ENCODE peak calls at places on chromosomes 5 and 9, in ten cellular contexts. One of them, this sample, is unnamed.

GRCh38 chr5:150570333-150570732 is 62.4 kb downstream of the NDST1 start:
- DNase-seq in stimulated activated CD8-positive, alpha-beta memory T cell treated with anti-CD3 and anti-CD28 coated beads, Interleukin-15, amount 100 ng/mL, for 4 hours: no peak
- DNase-seq in SW 1271: no peak
- DNase-seq in NCI-H1105: no peak
- DNase-seq in NCI-H2029: no peak
- DNase-seq in hypothalamus: no peak
- DNase-seq in activated CD4-positive, alpha-beta T cell treated with anti-CD3 and anti-CD28 coated beads for 48 hours: no peak
- DNase-seq in AG09319: no peak
- DNase-seq in fibroblast of the aortic adventitia: no peak
- DNase-seq in heart left ventricle: no peak
- DNase-seq in this sample: no peak

GRCh38 chr9:115326461-115326860 is 208.5 kb upstream of the TNC start:
- DNase-seq in hypothalamus: no peak
- DNase-seq in fibroblast of the aortic adventitia: no peak
- DNase-seq in AG09319: no peak
- DNase-seq in NCI-H1105: no peak
- DNase-seq in stimulated activated CD8-positive, alpha-beta memory T cell treated with anti-CD3 and anti-CD28 coated beads, Interleukin-15, amount 100 ng/mL, for 4 hours: no peak
- DNase-seq in heart left ventricle: no peak
- DNase-seq in SW 1271: no peak
- DNase-seq in activated CD4-positive, alpha-beta T cell treated with anti-CD3 and anti-CD28 coated beads for 48 hours: no peak
- DNase-seq in NCI-H2029: no peak
- DNase-seq in this sample: no peak

GRCh38 chr9:133004091-133005072 is 25.9 kb downstream of the GFI1B start:
- DNase-seq in NCI-H2029: no peak
- DNase-seq in NCI-H1105: no peak
- DNase-seq in AG09319: no peak
- DNase-seq in stimulated activated CD8-positive, alpha-beta memory T cell treated with anti-CD3 and anti-CD28 coated beads, Interleukin-15, amount 100 ng/mL, for 4 hours: no peak
- DNase-seq in hypothalamus: peak; percentile 31
- DNase-seq in fibroblast of the aortic adventitia: no peak
- DNase-seq in SW 1271: no peak
- DNase-seq in heart left ventricle: no peak
- DNase-seq in activated CD4-positive, alpha-beta T cell treated with anti-CD3 and anti-CD28 coated beads for 48 hours: no peak
- DNase-seq in this sample: no peak

GRCh38 chr9:136671646-136672430 is 9.1 kb downstream of the EGFL7 start:
- DNase-seq in heart left ventricle: peak; percentile 40
- DNase-seq in hypothalamus: no peak
- DNase-seq in NCI-H1105: peak; percentile 21
- DNase-seq in SW 1271: no peak
- DNase-seq in NCI-H2029: no peak
- DNase-seq in activated CD4-positive, alpha-beta T cell treated with anti-CD3 and anti-CD28 coated beads for 48 hours: peak; percentile 62
- DNase-seq in AG09319: no peak
- DNase-seq in stimulated activated CD8-positive, alpha-beta memory T cell treated with anti-CD3 and anti-CD28 coated beads, Interleukin-15, amount 100 ng/mL, for 4 hours: no peak
- DNase-seq in fibroblast of the aortic adventitia: no peak
- DNase-seq in this sample: peak; percentile 77

GRCh38 chr5:119331566-119332095 is 24.2 kb upstream of the TNFAIP8 start:
- DNase-seq in AG09319: no peak
- DNase-seq in heart left ventricle: no peak
- DNase-seq in NCI-H1105: no peak
- DNase-seq in fibroblast of the aortic adventitia: no peak
- DNase-seq in hypothalamus: no peak
- DNase-seq in NCI-H2029: no peak
- DNase-seq in stimulated activated CD8-positive, alpha-beta memory T cell treated with anti-CD3 and anti-CD28 coated beads, Interleukin-15, amount 100 ng/mL, for 4 hours: no peak
- DNase-seq in SW 1271: no peak
- DNase-seq in activated CD4-positive, alpha-beta T cell treated with anti-CD3 and anti-CD28 coated beads for 48 hours: no peak
- DNase-seq in this sample: no peak

GRCh38 chr9:134630393-134630790 is 11.2 kb upstream of the COL5A1 start:
- DNase-seq in NCI-H1105: no peak
- DNase-seq in fibroblast of the aortic adventitia: no peak
- DNase-seq in SW 1271: no peak
- DNase-seq in heart left ventricle: no peak
- DNase-seq in AG09319: no peak
- DNase-seq in stimulated activated CD8-positive, alpha-beta memory T cell treated with anti-CD3 and anti-CD28 coated beads, Interleukin-15, amount 100 ng/mL, for 4 hours: no peak
- DNase-seq in NCI-H2029: no peak
- DNase-seq in hypothalamus: no peak
- DNase-seq in activated CD4-positive, alpha-beta T cell treated with anti-CD3 and anti-CD28 coated beads for 48 hours: no peak
- DNase-seq in this sample: no peak

GRCh38 chr9:35422753-35423152 is 67.2 kb upstream of the RUSC2 start:
- DNase-seq in NCI-H2029: no peak
- DNase-seq in activated CD4-positive, alpha-beta T cell treated with anti-CD3 and anti-CD28 coated beads for 48 hours: no peak
- DNase-seq in fibroblast of the aortic adventitia: no peak
- DNase-seq in AG09319: no peak
- DNase-seq in NCI-H1105: no peak
- DNase-seq in heart left ventricle: no peak
- DNase-seq in hypothalamus: no peak
- DNase-seq in SW 1271: no peak
- DNase-seq in stimulated activated CD8-positive, alpha-beta memory T cell treated with anti-CD3 and anti-CD28 coated beads, Interleukin-15, amount 100 ng/mL, for 4 hours: no peak
- DNase-seq in this sample: no peak

GRCh38 chr5:65791721-65792698 is 70.0 kb downstream of the NLN start:
- DNase-seq in fibroblast of the aortic adventitia: no peak
- DNase-seq in heart left ventricle: no peak
- DNase-seq in hypothalamus: peak; percentile 69
- DNase-seq in AG09319: no peak
- DNase-seq in NCI-H2029: no peak
- DNase-seq in activated CD4-positive, alpha-beta T cell treated with anti-CD3 and anti-CD28 coated beads for 48 hours: no peak
- DNase-seq in stimulated activated CD8-positive, alpha-beta memory T cell treated with anti-CD3 and anti-CD28 coated beads, Interleukin-15, amount 100 ng/mL, for 4 hours: no peak
- DNase-seq in SW 1271: no peak
- DNase-seq in NCI-H1105: no peak
- DNase-seq in this sample: no peak

GRCh38 chr5:100706796-100707195 is 171.6 kb downstream of the FAM174A start:
- DNase-seq in hypothalamus: no peak
- DNase-seq in fibroblast of the aortic adventitia: peak; percentile 15
- DNase-seq in stimulated activated CD8-positive, alpha-beta memory T cell treated with anti-CD3 and anti-CD28 coated beads, Interleukin-15, amount 100 ng/mL, for 4 hours: no peak
- DNase-seq in SW 1271: peak; percentile 47
- DNase-seq in activated CD4-positive, alpha-beta T cell treated with anti-CD3 and anti-CD28 coated beads for 48 hours: no peak
- DNase-seq in NCI-H1105: no peak
- DNase-seq in heart left ventricle: no peak
- DNase-seq in NCI-H2029: no peak
- DNase-seq in AG09319: no peak
- DNase-seq in this sample: no peak

GRCh38 chr5:178320281-178320855 is 87.8 kb upstream of the PHYKPL start:
- DNase-seq in fibroblast of the aortic adventitia: no peak
- DNase-seq in NCI-H2029: no peak
- DNase-seq in NCI-H1105: no peak
- DNase-seq in heart left ventricle: no peak
- DNase-seq in hypothalamus: no peak
- DNase-seq in stimulated activated CD8-positive, alpha-beta memory T cell treated with anti-CD3 and anti-CD28 coated beads, Interleukin-15, amount 100 ng/mL, for 4 hours: no peak
- DNase-seq in AG09319: no peak
- DNase-seq in SW 1271: no peak
- DNase-seq in activated CD4-positive, alpha-beta T cell treated with anti-CD3 and anti-CD28 coated beads for 48 hours: no peak
- DNase-seq in this sample: no peak

GRCh38 chr5:44952376-44952775 is 143.6 kb downstream of the MRPS30 start:
- DNase-seq in SW 1271: peak; percentile 32
- DNase-seq in AG09319: no peak
- DNase-seq in NCI-H2029: peak; percentile 3
- DNase-seq in heart left ventricle: no peak
- DNase-seq in hypothalamus: no peak
- DNase-seq in fibroblast of the aortic adventitia: peak; percentile 10
- DNase-seq in activated CD4-positive, alpha-beta T cell treated with anti-CD3 and anti-CD28 coated beads for 48 hours: peak; percentile 7
- DNase-seq in stimulated activated CD8-positive, alpha-beta memory T cell treated with anti-CD3 and anti-CD28 coated beads, Interleukin-15, amount 100 ng/mL, for 4 hours: no peak
- DNase-seq in NCI-H1105: peak; percentile 7
- DNase-seq in this sample: no peak

GRCh38 chr5:82168294-82168693 is 109.9 kb downstream of the RPS23 start:
- DNase-seq in stimulated activated CD8-positive, alpha-beta memory T cell treated with anti-CD3 and anti-CD28 coated beads, Interleukin-15, amount 100 ng/mL, for 4 hours: no peak
- DNase-seq in SW 1271: no peak
- DNase-seq in NCI-H1105: no peak
- DNase-seq in heart left ventricle: no peak
- DNase-seq in NCI-H2029: no peak
- DNase-seq in activated CD4-positive, alpha-beta T cell treated with anti-CD3 and anti-CD28 coated beads for 48 hours: no peak
- DNase-seq in fibroblast of the aortic adventitia: peak; percentile 30
- DNase-seq in hypothalamus: no peak
- DNase-seq in AG09319: no peak
- DNase-seq in this sample: no peak

GRCh38 chr5:1059884-1060263 is 51.3 kb downstream of the NKD2 start:
- DNase-seq in hypothalamus: no peak
- DNase-seq in NCI-H2029: no peak
- DNase-seq in NCI-H1105: no peak
- DNase-seq in heart left ventricle: no peak
- DNase-seq in AG09319: no peak
- DNase-seq in activated CD4-positive, alpha-beta T cell treated with anti-CD3 and anti-CD28 coated beads for 48 hours: no peak
- DNase-seq in fibroblast of the aortic adventitia: no peak
- DNase-seq in stimulated activated CD8-positive, alpha-beta memory T cell treated with anti-CD3 and anti-CD28 coated beads, Interleukin-15, amount 100 ng/mL, for 4 hours: no peak
- DNase-seq in SW 1271: no peak
- DNase-seq in this sample: no peak

GRCh38 chr5:151128817-151129216 is 28.8 kb downstream of the ANXA6 start:
- DNase-seq in activated CD4-positive, alpha-beta T cell treated with anti-CD3 and anti-CD28 coated beads for 48 hours: peak; percentile 23
- DNase-seq in fibroblast of the aortic adventitia: no peak
- DNase-seq in heart left ventricle: no peak
- DNase-seq in SW 1271: no peak
- DNase-seq in stimulated activated CD8-positive, alpha-beta memory T cell treated with anti-CD3 and anti-CD28 coated beads, Interleukin-15, amount 100 ng/mL, for 4 hours: no peak
- DNase-seq in NCI-H1105: no peak
- DNase-seq in hypothalamus: no peak
- DNase-seq in NCI-H2029: no peak
- DNase-seq in AG09319: no peak
- DNase-seq in this sample: no peak

GRCh38 chr5:88964831-88965230 is 81.8 kb upstream of the MEF2C start:
- DNase-seq in heart left ventricle: no peak
- DNase-seq in NCI-H1105: no peak
- DNase-seq in NCI-H2029: peak; percentile 76
- DNase-seq in stimulated activated CD8-positive, alpha-beta memory T cell treated with anti-CD3 and anti-CD28 coated beads, Interleukin-15, amount 100 ng/mL, for 4 hours: no peak
- DNase-seq in fibroblast of the aortic adventitia: no peak
- DNase-seq in activated CD4-positive, alpha-beta T cell treated with anti-CD3 and anti-CD28 coated beads for 48 hours: no peak
- DNase-seq in SW 1271: no peak
- DNase-seq in AG09319: no peak
- DNase-seq in hypothalamus: no peak
- DNase-seq in this sample: no peak

GRCh38 chr5:77292026-77292757 is 81.7 kb downstream of the PDE8B start:
- DNase-seq in activated CD4-positive, alpha-beta T cell treated with anti-CD3 and anti-CD28 coated beads for 48 hours: no peak
- DNase-seq in fibroblast of the aortic adventitia: no peak
- DNase-seq in hypothalamus: no peak
- DNase-seq in heart left ventricle: no peak
- DNase-seq in NCI-H2029: no peak
- DNase-seq in stimulated activated CD8-positive, alpha-beta memory T cell treated with anti-CD3 and anti-CD28 coated beads, Interleukin-15, amount 100 ng/mL, for 4 hours: no peak
- DNase-seq in SW 1271: no peak
- DNase-seq in AG09319: no peak
- DNase-seq in NCI-H1105: no peak
- DNase-seq in this sample: no peak

GRCh38 chr9:128627127-128627715 is 29.4 kb downstream of the DYNC2I2 start:
- DNase-seq in NCI-H2029: no peak
- DNase-seq in AG09319: no peak
- DNase-seq in hypothalamus: peak; percentile 42
- DNase-seq in stimulated activated CD8-positive, alpha-beta memory T cell treated with anti-CD3 and anti-CD28 coated beads, Interleukin-15, amount 100 ng/mL, for 4 hours: no peak
- DNase-seq in fibroblast of the aortic adventitia: no peak
- DNase-seq in SW 1271: no peak
- DNase-seq in heart left ventricle: no peak
- DNase-seq in NCI-H1105: no peak
- DNase-seq in activated CD4-positive, alpha-beta T cell treated with anti-CD3 and anti-CD28 coated beads for 48 hours: no peak
- DNase-seq in this sample: no peak

GRCh38 chr9:72931437-72931836 is 21.4 kb downstream of the ALDH1A1 start:
- DNase-seq in activated CD4-positive, alpha-beta T cell treated with anti-CD3 and anti-CD28 coated beads for 48 hours: no peak
- DNase-seq in stimulated activated CD8-positive, alpha-beta memory T cell treated with anti-CD3 and anti-CD28 coated beads, Interleukin-15, amount 100 ng/mL, for 4 hours: no peak
- DNase-seq in NCI-H1105: no peak
- DNase-seq in fibroblast of the aortic adventitia: no peak
- DNase-seq in SW 1271: no peak
- DNase-seq in hypothalamus: no peak
- DNase-seq in heart left ventricle: no peak
- DNase-seq in NCI-H2029: no peak
- DNase-seq in AG09319: no peak
- DNase-seq in this sample: no peak

GRCh38 chr9:99459923-99460322 is 237.8 kb downstream of the SEC61B start:
- DNase-seq in hypothalamus: no peak
- DNase-seq in AG09319: no peak
- DNase-seq in activated CD4-positive, alpha-beta T cell treated with anti-CD3 and anti-CD28 coated beads for 48 hours: no peak
- DNase-seq in NCI-H1105: no peak
- DNase-seq in NCI-H2029: no peak
- DNase-seq in stimulated activated CD8-positive, alpha-beta memory T cell treated with anti-CD3 and anti-CD28 coated beads, Interleukin-15, amount 100 ng/mL, for 4 hours: no peak
- DNase-seq in fibroblast of the aortic adventitia: no peak
- DNase-seq in heart left ventricle: no peak
- DNase-seq in SW 1271: no peak
- DNase-seq in this sample: no peak

GRCh38 chr9:81552571-81552970 is 136.8 kb downstream of the TLE1 start:
- DNase-seq in heart left ventricle: no peak
- DNase-seq in stimulated activated CD8-positive, alpha-beta memory T cell treated with anti-CD3 and anti-CD28 coated beads, Interleukin-15, amount 100 ng/mL, for 4 hours: no peak
- DNase-seq in NCI-H2029: no peak
- DNase-seq in SW 1271: no peak
- DNase-seq in activated CD4-positive, alpha-beta T cell treated with anti-CD3 and anti-CD28 coated beads for 48 hours: no peak
- DNase-seq in AG09319: no peak
- DNase-seq in NCI-H1105: no peak
- DNase-seq in hypothalamus: no peak
- DNase-seq in fibroblast of the aortic adventitia: no peak
- DNase-seq in this sample: no peak

GRCh38 chr9:72982161-72982799 is 29.4 kb upstream of the ALDH1A1 start:
- DNase-seq in stimulated activated CD8-positive, alpha-beta memory T cell treated with anti-CD3 and anti-CD28 coated beads, Interleukin-15, amount 100 ng/mL, for 4 hours: no peak
- DNase-seq in AG09319: no peak
- DNase-seq in NCI-H1105: no peak
- DNase-seq in SW 1271: no peak
- DNase-seq in activated CD4-positive, alpha-beta T cell treated with anti-CD3 and anti-CD28 coated beads for 48 hours: no peak
- DNase-seq in NCI-H2029: no peak
- DNase-seq in heart left ventricle: no peak
- DNase-seq in hypothalamus: no peak
- DNase-seq in fibroblast of the aortic adventitia: no peak
- DNase-seq in this sample: no peak

GRCh38 chr5:109688647-109688998 is 1.1 kb upstream of the MAN2A1 start:
- DNase-seq in NCI-H2029: peak; percentile 80
- DNase-seq in heart left ventricle: no peak
- DNase-seq in activated CD4-positive, alpha-beta T cell treated with anti-CD3 and anti-CD28 coated beads for 48 hours: peak; percentile 49
- DNase-seq in NCI-H1105: peak; percentile 22
- DNase-seq in stimulated activated CD8-positive, alpha-beta memory T cell treated with anti-CD3 and anti-CD28 coated beads, Interleukin-15, amount 100 ng/mL, for 4 hours: no peak
- DNase-seq in SW 1271: no peak
- DNase-seq in hypothalamus: no peak
- DNase-seq in AG09319: no peak
- DNase-seq in fibroblast of the aortic adventitia: no peak
- DNase-seq in this sample: no peak